ENCODE peak calls at places on chromosomes 6 and 20, in ten cellular contexts. One of them, this sample, is unnamed.

GRCh38 chr20:25547063-25547462 is 38.3 kb downstream of the NINL start:
- DNase-seq in brain microvascular endothelial cell: no peak
- DNase-seq in thyroid gland: no peak
- DNase-seq in pancreas: no peak
- DNase-seq in IMR-90: no peak
- DNase-seq in tibial nerve: no peak
- DNase-seq in psoas muscle: no peak
- DNase-seq in foreskin fibroblast: no peak
- DNase-seq in heart right ventricle: no peak
- DNase-seq in heart left ventricle: no peak
- DNase-seq in this sample: no peak

GRCh38 chr6:7171119-7171518 is 63.4 kb downstream of the RREB1 start:
- DNase-seq in foreskin fibroblast: no peak
- DNase-seq in brain microvascular endothelial cell: no peak
- DNase-seq in heart left ventricle: no peak
- DNase-seq in IMR-90: no peak
- DNase-seq in tibial nerve: no peak
- DNase-seq in thyroid gland: peak; percentile 20
- DNase-seq in pancreas: peak; percentile 80
- DNase-seq in psoas muscle: no peak
- DNase-seq in heart right ventricle: no peak
- DNase-seq in this sample: no peak

GRCh38 chr20:37526839-37527637 is 638 bp downstream of the BLCAP start:
- DNase-seq in psoas muscle: no peak
- DNase-seq in thyroid gland: peak; percentile 45
- DNase-seq in heart left ventricle: peak; percentile 52
- DNase-seq in heart right ventricle: peak; percentile 44
- DNase-seq in tibial nerve: no peak
- DNase-seq in brain microvascular endothelial cell: no peak
- DNase-seq in IMR-90: peak; percentile 27
- DNase-seq in foreskin fibroblast: no peak
- DNase-seq in pancreas: no peak
- DNase-seq in this sample: peak; percentile 26

GRCh38 chr6:40356242-40356910 is 230.8 kb downstream of the LRFN2 start:
- DNase-seq in IMR-90: no peak
- DNase-seq in brain microvascular endothelial cell: peak; percentile 23
- DNase-seq in psoas muscle: no peak
- DNase-seq in tibial nerve: no peak
- DNase-seq in pancreas: no peak
- DNase-seq in thyroid gland: no peak
- DNase-seq in heart right ventricle: no peak
- DNase-seq in heart left ventricle: no peak
- DNase-seq in foreskin fibroblast: no peak
- DNase-seq in this sample: no peak

GRCh38 chr6:140415266-140415665 is 1040.8 kb upstream of the CITED2 start:
- DNase-seq in pancreas: no peak
- DNase-seq in heart right ventricle: no peak
- DNase-seq in heart left ventricle: peak; percentile 18
- DNase-seq in psoas muscle: no peak
- DNase-seq in IMR-90: no peak
- DNase-seq in foreskin fibroblast: no peak
- DNase-seq in tibial nerve: no peak
- DNase-seq in thyroid gland: peak; percentile 27
- DNase-seq in brain microvascular endothelial cell: no peak
- DNase-seq in this sample: no peak

GRCh38 chr20:50744143-50744792 is 12.9 kb downstream of the PARD6B start:
- DNase-seq in heart left ventricle: peak; percentile 60
- DNase-seq in pancreas: peak; percentile 77
- DNase-seq in tibial nerve: no peak
- DNase-seq in heart right ventricle: peak; percentile 71
- DNase-seq in thyroid gland: peak; percentile 73
- DNase-seq in psoas muscle: peak; percentile 67
- DNase-seq in IMR-90: peak; percentile 88
- DNase-seq in foreskin fibroblast: peak; percentile 91
- DNase-seq in brain microvascular endothelial cell: peak; percentile 84
- DNase-seq in this sample: peak; percentile 78

GRCh38 chr6:106496791-106497190 is 132.5 kb downstream of the RTN4IP1 start:
- DNase-seq in heart right ventricle: no peak
- DNase-seq in foreskin fibroblast: no peak
- DNase-seq in heart left ventricle: no peak
- DNase-seq in pancreas: no peak
- DNase-seq in brain microvascular endothelial cell: no peak
- DNase-seq in IMR-90: no peak
- DNase-seq in tibial nerve: no peak
- DNase-seq in psoas muscle: no peak
- DNase-seq in thyroid gland: no peak
- DNase-seq in this sample: no peak

GRCh38 chr6:125046107-125046925 is 84.1 kb downstream of the RNF217 start:
- DNase-seq in heart left ventricle: no peak
- DNase-seq in psoas muscle: no peak
- DNase-seq in pancreas: no peak
- DNase-seq in brain microvascular endothelial cell: no peak
- DNase-seq in tibial nerve: no peak
- DNase-seq in thyroid gland: no peak
- DNase-seq in heart right ventricle: no peak
- DNase-seq in foreskin fibroblast: no peak
- DNase-seq in IMR-90: no peak
- DNase-seq in this sample: no peak

GRCh38 chr6:31446481-31446880 is 43.1 kb downstream of the MICA start:
- DNase-seq in IMR-90: peak; percentile 43
- DNase-seq in psoas muscle: no peak
- DNase-seq in thyroid gland: no peak
- DNase-seq in heart left ventricle: no peak
- DNase-seq in foreskin fibroblast: no peak
- DNase-seq in pancreas: no peak
- DNase-seq in tibial nerve: no peak
- DNase-seq in brain microvascular endothelial cell: no peak
- DNase-seq in heart right ventricle: no peak
- DNase-seq in this sample: no peak

DNA sequence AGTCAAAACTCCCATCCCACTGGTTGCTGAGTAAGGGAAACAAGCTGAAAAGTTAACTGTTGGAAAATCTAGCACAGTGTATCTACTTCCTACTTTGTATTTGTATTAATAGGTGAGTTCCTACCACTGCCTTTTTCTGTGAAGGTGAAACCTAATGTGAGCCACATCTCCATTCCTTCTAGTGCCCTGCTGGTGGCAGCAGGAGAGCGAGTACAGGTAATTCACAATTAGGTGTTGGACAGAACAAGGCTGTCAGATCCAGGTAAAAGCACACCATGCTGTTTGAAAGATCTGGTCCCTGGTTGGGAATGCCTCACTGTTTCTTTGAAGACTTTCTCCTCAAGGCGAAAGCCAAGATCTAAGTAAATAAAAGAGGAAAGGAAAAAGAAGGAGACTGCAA is 528.4 kb downstream of the PKHD1 start:
- DNase-seq in thyroid gland: no peak
- DNase-seq in psoas muscle: no peak
- DNase-seq in heart left ventricle: no peak
- DNase-seq in IMR-90: no peak
- DNase-seq in foreskin fibroblast: no peak
- DNase-seq in brain microvascular endothelial cell: no peak
- DNase-seq in tibial nerve: no peak
- DNase-seq in heart right ventricle: no peak
- DNase-seq in pancreas: no peak
- DNase-seq in this sample: no peak
- TF ChIP-seq CTCF in thyroid gland: no peak
- TF ChIP-seq CTCF in psoas muscle: no peak
- TF ChIP-seq CTCF in heart left ventricle: peak; percentile 24
- TF ChIP-seq CTCF in IMR-90: no peak
- TF ChIP-seq CTCF in foreskin fibroblast: no peak
- TF ChIP-seq CTCF in brain microvascular endothelial cell: no peak
- TF ChIP-seq CTCF in tibial nerve: no peak
- TF ChIP-seq CTCF in heart right ventricle: peak; percentile 12
- TF ChIP-seq CTCF in pancreas: no peak
- TF ChIP-seq CTCF in this sample: peak; percentile 34

DNA sequence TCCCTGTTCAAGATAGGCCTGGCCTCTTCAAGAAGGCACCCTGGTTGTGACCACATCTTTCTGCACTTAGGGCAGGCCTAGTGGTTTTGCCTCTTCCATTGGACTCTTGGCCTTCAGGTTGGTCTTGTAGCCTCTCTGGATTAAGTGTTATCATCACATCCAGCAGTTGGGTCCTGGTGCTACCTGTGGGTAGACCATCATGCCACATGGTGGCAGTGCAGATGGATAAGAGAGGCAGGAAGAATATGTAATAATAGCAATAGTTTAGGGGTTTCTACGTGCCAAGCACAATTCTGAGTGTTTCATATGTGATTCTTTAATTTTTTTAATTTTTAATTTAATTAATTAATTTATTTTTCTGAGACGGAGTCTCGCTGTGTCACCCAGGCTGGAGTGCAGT is 28.5 kb upstream of the SNRPB2 start:
- DNase-seq in tibial nerve: no peak
- DNase-seq in thyroid gland: peak; percentile 1
- DNase-seq in IMR-90: no peak
- DNase-seq in pancreas: no peak
- DNase-seq in foreskin fibroblast: no peak
- DNase-seq in brain microvascular endothelial cell: no peak
- DNase-seq in heart left ventricle: no peak
- DNase-seq in psoas muscle: no peak
- DNase-seq in heart right ventricle: no peak
- DNase-seq in this sample: no peak
- TF ChIP-seq CTCF in tibial nerve: no peak
- TF ChIP-seq CTCF in thyroid gland: no peak
- TF ChIP-seq CTCF in IMR-90: peak; percentile 10
- TF ChIP-seq CTCF in pancreas: no peak
- TF ChIP-seq CTCF in foreskin fibroblast: peak; percentile 13
- TF ChIP-seq CTCF in brain microvascular endothelial cell: peak; percentile 42
- TF ChIP-seq CTCF in heart left ventricle: peak; percentile 18
- TF ChIP-seq CTCF in psoas muscle: peak; percentile 37
- TF ChIP-seq CTCF in heart right ventricle: peak; percentile 29
- TF ChIP-seq CTCF in this sample: no peak

GRCh38 chr6:15442467-15442866 is 196.6 kb downstream of the JARID2 start:
- DNase-seq in psoas muscle: no peak
- DNase-seq in heart left ventricle: no peak
- DNase-seq in tibial nerve: no peak
- DNase-seq in pancreas: no peak
- DNase-seq in thyroid gland: no peak
- DNase-seq in heart right ventricle: no peak
- DNase-seq in brain microvascular endothelial cell: no peak
- DNase-seq in IMR-90: no peak
- DNase-seq in foreskin fibroblast: no peak
- DNase-seq in this sample: no peak

GRCh38 chr6:15444081-15444731 is 198.3 kb downstream of the JARID2 start:
- DNase-seq in foreskin fibroblast: no peak
- DNase-seq in psoas muscle: no peak
- DNase-seq in IMR-90: peak; percentile 89
- DNase-seq in heart right ventricle: no peak
- DNase-seq in tibial nerve: no peak
- DNase-seq in pancreas: no peak
- DNase-seq in heart left ventricle: no peak
- DNase-seq in thyroid gland: no peak
- DNase-seq in brain microvascular endothelial cell: no peak
- DNase-seq in this sample: no peak

GRCh38 chr6:15443119-15443518 is 197.2 kb downstream of the JARID2 start:
- DNase-seq in brain microvascular endothelial cell: peak; percentile 69
- DNase-seq in psoas muscle: no peak
- DNase-seq in heart left ventricle: no peak
- DNase-seq in pancreas: no peak
- DNase-seq in tibial nerve: no peak
- DNase-seq in thyroid gland: no peak
- DNase-seq in heart right ventricle: no peak
- DNase-seq in IMR-90: peak; percentile 94
- DNase-seq in foreskin fibroblast: peak; percentile 78
- DNase-seq in this sample: no peak

GRCh38 chr6:15447546-15448232 is 201.8 kb downstream of the JARID2 start:
- DNase-seq in brain microvascular endothelial cell: no peak
- DNase-seq in foreskin fibroblast: no peak
- DNase-seq in IMR-90: no peak
- DNase-seq in tibial nerve: no peak
- DNase-seq in pancreas: no peak
- DNase-seq in psoas muscle: no peak
- DNase-seq in heart right ventricle: no peak
- DNase-seq in heart left ventricle: no peak
- DNase-seq in thyroid gland: no peak
- DNase-seq in this sample: no peak

DNA sequence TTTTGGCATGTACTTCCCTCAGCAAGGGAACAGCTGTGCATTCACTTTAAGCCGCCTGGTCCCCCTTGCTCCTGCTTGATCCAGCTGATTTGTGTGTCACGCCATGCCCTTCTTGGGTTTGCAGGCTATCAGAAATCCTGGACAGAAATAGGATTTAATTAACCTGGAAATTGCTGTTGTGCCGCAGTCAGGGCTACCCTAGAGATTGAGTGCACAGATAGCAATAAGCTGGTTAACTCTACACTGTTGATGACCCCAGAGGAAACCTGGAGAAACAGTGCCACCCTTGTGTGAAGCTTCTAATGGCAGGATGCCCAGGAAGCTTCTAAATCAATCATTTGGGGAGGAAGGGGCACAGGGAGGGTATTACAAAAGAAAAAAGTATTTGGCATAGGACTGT is 199.0 kb downstream of the JARID2 start:
- DNase-seq in heart left ventricle: no peak
- DNase-seq in heart right ventricle: no peak
- DNase-seq in tibial nerve: no peak
- DNase-seq in foreskin fibroblast: no peak
- DNase-seq in psoas muscle: no peak
- DNase-seq in pancreas: peak; percentile 44
- DNase-seq in IMR-90: no peak
- DNase-seq in brain microvascular endothelial cell: no peak
- DNase-seq in thyroid gland: no peak
- DNase-seq in this sample: no peak
- TF ChIP-seq CTCF in heart left ventricle: no peak
- TF ChIP-seq CTCF in heart right ventricle: peak; percentile 21
- TF ChIP-seq CTCF in tibial nerve: no peak
- TF ChIP-seq CTCF in foreskin fibroblast: no peak
- TF ChIP-seq CTCF in psoas muscle: no peak
- TF ChIP-seq CTCF in pancreas: no peak
- TF ChIP-seq CTCF in IMR-90: no peak
- TF ChIP-seq CTCF in brain microvascular endothelial cell: peak; percentile 16
- TF ChIP-seq CTCF in thyroid gland: no peak
- TF ChIP-seq CTCF in this sample: no peak

GRCh38 chr20:32823078-32823477 is 3.3 kb downstream of the MAPRE1 start:
- DNase-seq in psoas muscle: no peak
- DNase-seq in pancreas: no peak
- DNase-seq in heart left ventricle: no peak
- DNase-seq in thyroid gland: peak; percentile 35
- DNase-seq in heart right ventricle: no peak
- DNase-seq in IMR-90: peak; percentile 82
- DNase-seq in tibial nerve: no peak
- DNase-seq in foreskin fibroblast: peak; percentile 80
- DNase-seq in brain microvascular endothelial cell: peak; percentile 68
- DNase-seq in this sample: no peak
- TF ChIP-seq CTCF in psoas muscle: peak; percentile 4
- TF ChIP-seq CTCF in pancreas: no peak
- TF ChIP-seq CTCF in heart left ventricle: no peak
- TF ChIP-seq CTCF in thyroid gland: no peak
- TF ChIP-seq CTCF in heart right ventricle: no peak
- TF ChIP-seq CTCF in IMR-90: peak; percentile 34
- TF ChIP-seq CTCF in tibial nerve: no peak
- TF ChIP-seq CTCF in foreskin fibroblast: no peak
- TF ChIP-seq CTCF in brain microvascular endothelial cell: peak; percentile 52
- TF ChIP-seq CTCF in this sample: no peak

DNA sequence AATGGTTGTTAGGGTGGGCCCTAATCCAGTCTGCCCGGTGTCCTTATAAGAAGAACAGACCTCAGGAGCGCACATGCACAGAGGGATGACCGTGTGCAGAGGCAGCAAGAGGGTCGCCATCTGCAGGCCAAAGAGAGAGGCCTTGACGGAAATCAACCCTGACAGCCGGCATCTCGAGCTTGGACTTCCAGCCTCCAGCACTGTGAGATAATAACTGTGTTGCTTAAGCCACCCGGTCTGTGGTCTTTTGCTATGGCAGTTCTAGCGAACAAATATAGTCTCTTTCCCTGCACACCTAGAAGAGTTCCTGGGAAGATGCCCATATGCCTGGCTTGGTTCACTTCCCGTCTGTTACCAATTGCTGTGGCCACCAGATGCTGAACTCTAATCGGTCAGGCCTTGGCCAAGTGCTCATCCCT is 35.3 kb upstream of the PTGIS start:
- DNase-seq in pancreas: peak; percentile 35
- DNase-seq in foreskin fibroblast: peak; percentile 51
- DNase-seq in thyroid gland: no peak
- DNase-seq in brain microvascular endothelial cell: peak; percentile 43
- DNase-seq in tibial nerve: no peak
- DNase-seq in heart left ventricle: no peak
- DNase-seq in IMR-90: peak; percentile 45
- DNase-seq in heart right ventricle: peak; percentile 37
- DNase-seq in psoas muscle: peak; percentile 38
- DNase-seq in this sample: no peak
- TF ChIP-seq CTCF in pancreas: no peak
- TF ChIP-seq CTCF in foreskin fibroblast: peak; percentile 22
- TF ChIP-seq CTCF in thyroid gland: no peak
- TF ChIP-seq CTCF in brain microvascular endothelial cell: peak; percentile 78
- TF ChIP-seq CTCF in tibial nerve: no peak
- TF ChIP-seq CTCF in heart left ventricle: peak; percentile 36
- TF ChIP-seq CTCF in IMR-90: peak; percentile 46
- TF ChIP-seq CTCF in heart right ventricle: peak; percentile 48
- TF ChIP-seq CTCF in psoas muscle: peak; percentile 15
- TF ChIP-seq CTCF in this sample: no peak

This sample was measured in breast epithelium.